ENCODE peak calls at places on chromosomes 6 and 20, in nine cellular contexts. One of them, this sample, is unnamed. For H3K36me3, the result is how much of the 10 kb centered on the place peaks cover.

GRCh38 chr6:134984821-134985220 is 34.9 kb upstream of the ALDH8A1 start:
- DNase-seq in HCT116: no peak
- DNase-seq in fibroblast of lung: peak
- DNase-seq in ascending aorta: no peak
- DNase-seq in body of pancreas: no peak
- DNase-seq in HepG2: no peak
- DNase-seq in A673: no peak
- DNase-seq in MG63: no peak
- DNase-seq in lung: no peak
- DNase-seq in this sample: no peak

GRCh38 chr20:45732199-45732598 is 10.1 kb downstream of the SPINT4 start:
- DNase-seq in HCT116: no peak
- DNase-seq in fibroblast of lung: no peak
- DNase-seq in ascending aorta: no peak
- DNase-seq in body of pancreas: no peak
- DNase-seq in HepG2: no peak
- DNase-seq in A673: no peak
- DNase-seq in MG63: no peak
- DNase-seq in lung: no peak
- DNase-seq in this sample: no peak

GRCh38 chr6:30793521-30794194 is 49.3 kb upstream of the IER3 start:
- DNase-seq in HCT116: no peak
- DNase-seq in fibroblast of lung: peak
- DNase-seq in ascending aorta: no peak
- DNase-seq in body of pancreas: no peak
- DNase-seq in HepG2: peak
- DNase-seq in A673: no peak
- DNase-seq in MG63: no peak
- DNase-seq in lung: no peak
- DNase-seq in this sample: no peak

GRCh38 chr20:24134930-24135329 is 146.4 kb upstream of the GGTLC1 start:
- DNase-seq in HCT116: no peak
- DNase-seq in fibroblast of lung: no peak
- DNase-seq in ascending aorta: no peak
- DNase-seq in body of pancreas: no peak
- DNase-seq in HepG2: no peak
- DNase-seq in A673: no peak
- DNase-seq in MG63: no peak
- DNase-seq in lung: no peak
- DNase-seq in this sample: no peak

GRCh38 chr6:24831771-24832718 is 33.3 kb upstream of the ARMH2 start:
- DNase-seq in HCT116: no peak
- DNase-seq in fibroblast of lung: peak
- DNase-seq in ascending aorta: no peak
- DNase-seq in body of pancreas: no peak
- DNase-seq in HepG2: no peak
- DNase-seq in A673: no peak
- DNase-seq in MG63: no peak
- DNase-seq in lung: no peak
- DNase-seq in this sample: no peak

GRCh38 chr6:71489736-71490135 is 201.1 kb downstream of the OGFRL1 start:
- DNase-seq in HCT116: peak
- DNase-seq in fibroblast of lung: peak
- DNase-seq in ascending aorta: peak
- DNase-seq in body of pancreas: no peak
- DNase-seq in HepG2: peak
- DNase-seq in A673: peak
- DNase-seq in MG63: peak
- DNase-seq in lung: no peak
- DNase-seq in this sample: no peak

GRCh38 chr6:119517428-119517827 is 167.9 kb upstream of the MAN1A1 start:
- DNase-seq in HCT116: no peak
- DNase-seq in fibroblast of lung: no peak
- DNase-seq in ascending aorta: no peak
- DNase-seq in body of pancreas: no peak
- DNase-seq in HepG2: no peak
- DNase-seq in A673: peak
- DNase-seq in MG63: no peak
- DNase-seq in lung: no peak
- DNase-seq in this sample: no peak

GRCh38 chr6:39225543-39225942 is 3.7 kb downstream of the KCNK5 start:
- DNase-seq in HCT116: no peak
- DNase-seq in fibroblast of lung: no peak
- DNase-seq in ascending aorta: no peak
- DNase-seq in body of pancreas: peak
- DNase-seq in HepG2: no peak
- DNase-seq in A673: no peak
- DNase-seq in MG63: no peak
- DNase-seq in lung: no peak
- DNase-seq in this sample: no peak

GRCh38 chr6:111781055-111781708 is 92.1 kb downstream of the FYN start:
- DNase-seq in HCT116: no peak
- DNase-seq in fibroblast of lung: peak
- DNase-seq in ascending aorta: no peak
- DNase-seq in body of pancreas: no peak
- DNase-seq in HepG2: no peak
- DNase-seq in A673: no peak
- DNase-seq in MG63: peak
- DNase-seq in lung: no peak
- DNase-seq in this sample: no peak

GRCh38 chr6:33018904-33019303 is 9.5 kb upstream of the HLA-DOA start:
- DNase-seq in HCT116: no peak
- DNase-seq in fibroblast of lung: no peak
- DNase-seq in ascending aorta: peak
- DNase-seq in body of pancreas: peak
- DNase-seq in HepG2: no peak
- DNase-seq in A673: no peak
- DNase-seq in MG63: peak
- DNase-seq in lung: peak
- DNase-seq in this sample: peak

GRCh38 chr20:17872434-17872833 is 96.2 kb downstream of the SNX5 start:
- DNase-seq in HCT116: no peak
- DNase-seq in fibroblast of lung: no peak
- DNase-seq in ascending aorta: no peak
- DNase-seq in body of pancreas: no peak
- DNase-seq in HepG2: no peak
- DNase-seq in A673: no peak
- DNase-seq in MG63: no peak
- DNase-seq in lung: no peak
- DNase-seq in this sample: no peak

GRCh38 chr20:25270829-25271251 is 23.0 kb downstream of the PYGB start:
- DNase-seq in HCT116: no peak
- DNase-seq in fibroblast of lung: no peak
- DNase-seq in ascending aorta: peak
- DNase-seq in body of pancreas: no peak
- DNase-seq in HepG2: no peak
- DNase-seq in A673: no peak
- DNase-seq in MG63: no peak
- DNase-seq in lung: no peak
- DNase-seq in this sample: no peak
- H3K36me3 ChIP-seq in HCT116: under half
- H3K36me3 ChIP-seq in fibroblast of lung: under half
- H3K36me3 ChIP-seq in ascending aorta: half or more
- H3K36me3 ChIP-seq in body of pancreas: under half
- H3K36me3 ChIP-seq in HepG2: half or more
- H3K36me3 ChIP-seq in A673: under half
- H3K36me3 ChIP-seq in MG63: under half
- H3K36me3 ChIP-seq in lung: under half
- H3K36me3 ChIP-seq in this sample: half or more

GRCh38 chr20:56519551-56519950 is 5.0 kb upstream of the FAM209A start:
- DNase-seq in HCT116: no peak
- DNase-seq in fibroblast of lung: no peak
- DNase-seq in ascending aorta: peak
- DNase-seq in body of pancreas: no peak
- DNase-seq in HepG2: no peak
- DNase-seq in A673: no peak
- DNase-seq in MG63: no peak
- DNase-seq in lung: no peak
- DNase-seq in this sample: no peak
- H3K36me3 ChIP-seq in HCT116: under half
- H3K36me3 ChIP-seq in fibroblast of lung: under half
- H3K36me3 ChIP-seq in ascending aorta: under half
- H3K36me3 ChIP-seq in body of pancreas: under half
- H3K36me3 ChIP-seq in HepG2: under half
- H3K36me3 ChIP-seq in A673: under half
- H3K36me3 ChIP-seq in MG63: half or more
- H3K36me3 ChIP-seq in lung: under half
- H3K36me3 ChIP-seq in this sample: under half

GRCh38 chr20:10640897-10641296 is 32.9 kb downstream of the JAG1 start:
- DNase-seq in HCT116: no peak
- DNase-seq in fibroblast of lung: no peak
- DNase-seq in ascending aorta: no peak
- DNase-seq in body of pancreas: no peak
- DNase-seq in HepG2: no peak
- DNase-seq in A673: no peak
- DNase-seq in MG63: no peak
- DNase-seq in lung: no peak
- DNase-seq in this sample: no peak

GRCh38 chr20:10641467-10641866 is 32.3 kb downstream of the JAG1 start:
- DNase-seq in HCT116: no peak
- DNase-seq in fibroblast of lung: no peak
- DNase-seq in ascending aorta: peak
- DNase-seq in body of pancreas: no peak
- DNase-seq in HepG2: no peak
- DNase-seq in A673: no peak
- DNase-seq in MG63: no peak
- DNase-seq in lung: no peak
- DNase-seq in this sample: no peak

GRCh38 chr20:10639051-10639761 is 34.6 kb downstream of the JAG1 start:
- DNase-seq in HCT116: no peak
- DNase-seq in fibroblast of lung: no peak
- DNase-seq in ascending aorta: no peak
- DNase-seq in body of pancreas: no peak
- DNase-seq in HepG2: no peak
- DNase-seq in A673: no peak
- DNase-seq in MG63: no peak
- DNase-seq in lung: no peak
- DNase-seq in this sample: no peak

GRCh38 chr20:10641893-10642292 is 31.9 kb downstream of the JAG1 start:
- DNase-seq in HCT116: no peak
- DNase-seq in fibroblast of lung: no peak
- DNase-seq in ascending aorta: peak
- DNase-seq in body of pancreas: no peak
- DNase-seq in HepG2: no peak
- DNase-seq in A673: no peak
- DNase-seq in MG63: no peak
- DNase-seq in lung: no peak
- DNase-seq in this sample: no peak

GRCh38 chr20:10639762-10640556 is 33.8 kb downstream of the JAG1 start:
- DNase-seq in HCT116: no peak
- DNase-seq in fibroblast of lung: no peak
- DNase-seq in ascending aorta: peak
- DNase-seq in body of pancreas: peak
- DNase-seq in HepG2: no peak
- DNase-seq in A673: peak
- DNase-seq in MG63: no peak
- DNase-seq in lung: no peak
- DNase-seq in this sample: no peak
- H3K36me3 ChIP-seq in HCT116: under half
- H3K36me3 ChIP-seq in fibroblast of lung: under half
- H3K36me3 ChIP-seq in ascending aorta: under half
- H3K36me3 ChIP-seq in body of pancreas: under half
- H3K36me3 ChIP-seq in HepG2: half or more
- H3K36me3 ChIP-seq in A673: half or more
- H3K36me3 ChIP-seq in MG63: under half
- H3K36me3 ChIP-seq in lung: under half
- H3K36me3 ChIP-seq in this sample: half or more

DNA sequence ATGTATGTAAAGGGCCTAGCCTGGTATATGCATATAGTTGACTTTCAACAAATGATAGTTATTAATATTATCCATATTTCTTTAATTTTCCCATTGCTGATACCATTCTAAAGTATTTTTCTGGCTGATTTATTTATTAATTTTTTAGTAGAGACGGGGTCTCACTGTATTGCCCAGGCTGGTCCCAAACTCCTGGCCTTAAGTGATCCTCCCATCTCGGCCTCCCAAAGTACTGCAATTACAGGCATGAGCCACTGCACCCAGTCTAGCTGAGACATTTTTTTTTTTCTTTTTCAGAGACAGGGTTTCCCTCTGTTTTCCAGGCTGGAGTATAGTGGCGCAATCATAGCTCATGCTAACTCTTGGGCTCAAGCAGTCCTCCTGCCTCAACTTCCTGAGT is 29.8 kb upstream of the MROH8 start:
- DNase-seq in HCT116: no peak
- DNase-seq in fibroblast of lung: no peak
- DNase-seq in ascending aorta: no peak
- DNase-seq in body of pancreas: no peak
- DNase-seq in HepG2: no peak
- DNase-seq in A673: no peak
- DNase-seq in MG63: no peak
- DNase-seq in lung: no peak
- DNase-seq in this sample: no peak
- H3K36me3 ChIP-seq in HCT116: half or more
- H3K36me3 ChIP-seq in fibroblast of lung: under half
- H3K36me3 ChIP-seq in ascending aorta: half or more
- H3K36me3 ChIP-seq in body of pancreas: under half
- H3K36me3 ChIP-seq in HepG2: half or more
- H3K36me3 ChIP-seq in A673: half or more
- H3K36me3 ChIP-seq in MG63: half or more
- H3K36me3 ChIP-seq in lung: under half
- H3K36me3 ChIP-seq in this sample: half or more

GRCh38 chr6:100862063-100862462 is 19.1 kb downstream of the ASCC3 start:
- DNase-seq in HCT116: no peak
- DNase-seq in fibroblast of lung: no peak
- DNase-seq in ascending aorta: no peak
- DNase-seq in body of pancreas: no peak
- DNase-seq in HepG2: peak
- DNase-seq in A673: no peak
- DNase-seq in MG63: no peak
- DNase-seq in lung: no peak
- DNase-seq in this sample: no peak
- H3K36me3 ChIP-seq in HCT116: under half
- H3K36me3 ChIP-seq in fibroblast of lung: under half
- H3K36me3 ChIP-seq in ascending aorta: under half
- H3K36me3 ChIP-seq in body of pancreas: under half
- H3K36me3 ChIP-seq in HepG2: under half
- H3K36me3 ChIP-seq in A673: under half
- H3K36me3 ChIP-seq in MG63: half or more
- H3K36me3 ChIP-seq in lung: under half
- H3K36me3 ChIP-seq in this sample: under half

GRCh38 chr6:56570434-56571359 is 72.0 kb downstream of the DST start:
- DNase-seq in HCT116: no peak
- DNase-seq in fibroblast of lung: peak
- DNase-seq in ascending aorta: no peak
- DNase-seq in body of pancreas: peak
- DNase-seq in HepG2: peak
- DNase-seq in A673: peak
- DNase-seq in MG63: no peak
- DNase-seq in lung: no peak
- DNase-seq in this sample: no peak
- H3K36me3 ChIP-seq in HCT116: under half
- H3K36me3 ChIP-seq in fibroblast of lung: under half
- H3K36me3 ChIP-seq in ascending aorta: under half
- H3K36me3 ChIP-seq in body of pancreas: under half
- H3K36me3 ChIP-seq in HepG2: under half
- H3K36me3 ChIP-seq in A673: under half
- H3K36me3 ChIP-seq in MG63: under half
- H3K36me3 ChIP-seq in lung: under half
- H3K36me3 ChIP-seq in this sample: under half

DNA sequence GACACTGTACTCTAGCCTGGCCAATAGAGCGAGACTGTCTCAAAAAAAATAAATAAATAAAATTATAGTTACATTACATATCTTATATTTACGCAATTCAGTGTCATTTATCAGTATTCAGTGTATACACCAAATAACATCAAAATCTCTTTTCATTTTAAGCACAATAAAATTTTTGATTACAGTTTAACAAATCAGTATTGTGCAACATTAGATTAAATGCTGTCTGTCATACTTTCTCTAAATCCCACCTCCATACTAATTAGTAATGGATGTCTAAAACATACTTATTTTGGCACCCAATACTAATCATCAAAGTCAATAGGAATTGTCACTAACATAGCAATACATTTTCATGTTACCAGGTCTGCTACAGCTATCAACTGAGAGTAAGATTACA is 27.4 kb downstream of the IBTK start:
- DNase-seq in HCT116: no peak
- DNase-seq in fibroblast of lung: no peak
- DNase-seq in ascending aorta: no peak
- DNase-seq in body of pancreas: no peak
- DNase-seq in HepG2: no peak
- DNase-seq in A673: no peak
- DNase-seq in MG63: no peak
- DNase-seq in lung: no peak
- DNase-seq in this sample: no peak
- H3K36me3 ChIP-seq in HCT116: under half
- H3K36me3 ChIP-seq in fibroblast of lung: under half
- H3K36me3 ChIP-seq in ascending aorta: under half
- H3K36me3 ChIP-seq in body of pancreas: under half
- H3K36me3 ChIP-seq in HepG2: half or more
- H3K36me3 ChIP-seq in A673: half or more
- H3K36me3 ChIP-seq in MG63: half or more
- H3K36me3 ChIP-seq in lung: under half
- H3K36me3 ChIP-seq in this sample: half or more

This sample was measured in right atrium auricular region.